ENCODE peak calls at places on chromosomes 4 and X, in four cellular contexts. One of them, this sample, is unnamed.

GRCh38 chr4:139483000-139483399 is 29.1 kb downstream of the RAB33B start:
- DNase-seq in GM18507: no peak
- DNase-seq in left cardiac atrium: no peak
- DNase-seq in right atrium auricular region: no peak
- DNase-seq in this sample: no peak

GRCh38 chr4:26424838-26425237 is 65.4 kb downstream of the CCKAR start:
- DNase-seq in GM18507: no peak
- DNase-seq in left cardiac atrium: no peak
- DNase-seq in right atrium auricular region: no peak
- DNase-seq in this sample: no peak

GRCh38 chr4:70940134-70940533 is 38.0 kb downstream of the MOB1B start:
- DNase-seq in GM18507: no peak
- DNase-seq in left cardiac atrium: no peak
- DNase-seq in right atrium auricular region: no peak
- DNase-seq in this sample: no peak

GRCh38 chrX:21972046-21972445 is 31.5 kb downstream of the SMS start:
- DNase-seq in GM18507: no peak
- DNase-seq in left cardiac atrium: no peak
- DNase-seq in right atrium auricular region: no peak
- DNase-seq in this sample: no peak

GRCh38 chr4:108512615-108513505 is 107.5 kb upstream of the RPL34 start:
- DNase-seq in GM18507: no peak
- DNase-seq in left cardiac atrium: peak
- DNase-seq in right atrium auricular region: no peak
- DNase-seq in this sample: no peak

GRCh38 chrX:42678133-42678532 is 99.8 kb downstream of the PPP1R2C start:
- DNase-seq in GM18507: no peak
- DNase-seq in left cardiac atrium: peak
- DNase-seq in right atrium auricular region: no peak
- DNase-seq in this sample: no peak

GRCh38 chrX:72307646-72308051 is 1.9 kb upstream of the CITED1 start:
- DNase-seq in GM18507: no peak
- DNase-seq in left cardiac atrium: no peak
- DNase-seq in right atrium auricular region: no peak
- DNase-seq in this sample: no peak

GRCh38 chr4:62644372-62644771 is 1444.2 kb downstream of the ADGRL3 start:
- DNase-seq in GM18507: no peak
- DNase-seq in left cardiac atrium: no peak
- DNase-seq in right atrium auricular region: no peak
- DNase-seq in this sample: no peak

GRCh38 chr4:100462206-100462605 is 55.6 kb downstream of the EMCN start:
- DNase-seq in GM18507: no peak
- DNase-seq in left cardiac atrium: no peak
- DNase-seq in right atrium auricular region: no peak
- DNase-seq in this sample: no peak

GRCh38 chr4:134911941-134912340 is 710.4 kb upstream of the PABPC4L start:
- DNase-seq in GM18507: no peak
- DNase-seq in left cardiac atrium: no peak
- DNase-seq in right atrium auricular region: no peak
- DNase-seq in this sample: no peak

GRCh38 chr4:38204317-38205060 is 244.3 kb downstream of the PTTG2 start:
- DNase-seq in GM18507: no peak
- DNase-seq in left cardiac atrium: no peak
- DNase-seq in right atrium auricular region: no peak
- DNase-seq in this sample: no peak

GRCh38 chrX:64975491-64975890 is 759 bp downstream of the ZC4H2 start:
- DNase-seq in GM18507: no peak
- DNase-seq in left cardiac atrium: peak
- DNase-seq in right atrium auricular region: no peak
- DNase-seq in this sample: peak

GRCh38 chr4:187433141-187433540 is 562.4 kb upstream of the ZFP42 start:
- DNase-seq in GM18507: no peak
- DNase-seq in left cardiac atrium: no peak
- DNase-seq in right atrium auricular region: no peak
- DNase-seq in this sample: no peak

GRCh38 chr4:1167244-1167949 is 5.0 kb downstream of the SPON2 start:
- DNase-seq in GM18507: no peak
- DNase-seq in left cardiac atrium: peak
- DNase-seq in right atrium auricular region: peak
- DNase-seq in this sample: peak

GRCh38 chr4:158810487-158811215 is 41.8 kb downstream of the FNIP2 start:
- DNase-seq in GM18507: no peak
- DNase-seq in left cardiac atrium: peak
- DNase-seq in right atrium auricular region: peak
- DNase-seq in this sample: peak

GRCh38 chr4:154741131-154741530 is 2.7 kb upstream of the LRAT start:
- DNase-seq in GM18507: no peak
- DNase-seq in left cardiac atrium: no peak
- DNase-seq in right atrium auricular region: no peak
- DNase-seq in this sample: no peak

GRCh38 chrX:9141496-9141895 is 107.6 kb upstream of the FAM9B start:
- DNase-seq in GM18507: no peak
- DNase-seq in left cardiac atrium: no peak
- DNase-seq in right atrium auricular region: no peak
- DNase-seq in this sample: no peak

GRCh38 chrX:9464435-9465371 is at the start of gene TBL1X:
- DNase-seq in GM18507: no peak
- DNase-seq in left cardiac atrium: peak
- DNase-seq in right atrium auricular region: no peak
- DNase-seq in this sample: peak

GRCh38 chrX:132483523-132483922 is 5.3 kb downstream of the MBNL3 start:
- DNase-seq in GM18507: no peak
- DNase-seq in left cardiac atrium: no peak
- DNase-seq in right atrium auricular region: no peak
- DNase-seq in this sample: no peak

GRCh38 chr4:172188248-172188976 is 375.2 kb downstream of the GALNTL6 start:
- DNase-seq in GM18507: no peak
- DNase-seq in left cardiac atrium: no peak
- DNase-seq in right atrium auricular region: no peak
- DNase-seq in this sample: no peak

GRCh38 chrX:31293409-31293808 is 221.6 kb upstream of the FTHL17 start:
- DNase-seq in GM18507: no peak
- DNase-seq in left cardiac atrium: no peak
- DNase-seq in right atrium auricular region: no peak
- DNase-seq in this sample: no peak

GRCh38 chrX:27884654-27885053 is 76.9 kb downstream of the MAGEB10 start:
- DNase-seq in GM18507: no peak
- DNase-seq in left cardiac atrium: no peak
- DNase-seq in right atrium auricular region: no peak
- DNase-seq in this sample: no peak

GRCh38 chr4:183333983-183334382 is 11.8 kb upstream of the CLDN24 start:
- DNase-seq in GM18507: no peak
- DNase-seq in left cardiac atrium: no peak
- DNase-seq in right atrium auricular region: no peak
- DNase-seq in this sample: no peak

GRCh38 chrX:39759526-39760224 is 338.1 kb downstream of the BCOR start:
- DNase-seq in GM18507: no peak
- DNase-seq in left cardiac atrium: no peak
- DNase-seq in right atrium auricular region: no peak
- DNase-seq in this sample: peak

GRCh38 chrX:101803451-101803850 is 128.4 kb downstream of the ZMAT1 start:
- DNase-seq in GM18507: no peak
- DNase-seq in left cardiac atrium: no peak
- DNase-seq in right atrium auricular region: no peak
- DNase-seq in this sample: no peak

GRCh38 chrX:19889582-19890342 is 2.4 kb upstream of the SH3KBP1 start:
- DNase-seq in GM18507: no peak
- DNase-seq in left cardiac atrium: peak
- DNase-seq in right atrium auricular region: no peak
- DNase-seq in this sample: no peak

GRCh38 chr4:5780831-5781480 is 70.0 kb downstream of the EVC start:
- DNase-seq in GM18507: no peak
- DNase-seq in left cardiac atrium: no peak
- DNase-seq in right atrium auricular region: no peak
- DNase-seq in this sample: no peak

This sample was measured in aorta.